ENCODE peak calls at places on chromosomes 2 and 18, in four cellular contexts. X is IMR-90, K is GM12878, G is K562. O is an unnamed sample.

GRCh38 chr18:61655630-61656029 is 237.2 kb downstream of the RNF152 start:
- DNase-seq in X (no peak), K (no peak), G (no peak), O (peak; percentile 59)

GRCh38 chr2:7209776-7210555 is 292.8 kb downstream of the RNF144A start:
- DNase-seq in X (peak; percentile 4), K (no peak), G (no peak), O (no peak)

GRCh38 chr18:21820035-21820810 is 79.6 kb downstream of the MIB1 start:
- DNase-seq in X (peak; percentile 33), K (no peak), G (peak; percentile 13), O (peak; percentile 42)

GRCh38 chr2:68086166-68086565 is 23.4 kb upstream of the C1D start:
- DNase-seq in X (no peak), K (no peak), G (no peak), O (no peak)

GRCh38 chr18:74529811-74530583 is 4.3 kb upstream of the CNDP1 start:
- DNase-seq in X (no peak), K (no peak), G (no peak), O (no peak)

GRCh38 chr2:20457027-20457426 is 10.2 kb downstream of the RHOB start:
- DNase-seq in X (peak; percentile 65), K (no peak), G (no peak), O (peak; percentile 30)

GRCh38 chr18:8898990-8899389 is 193.6 kb downstream of the MTCL1 start:
- DNase-seq in X (no peak), K (no peak), G (no peak), O (no peak)

GRCh38 chr2:86221066-86221684 is 21.9 kb downstream of the MRPL35 start:
- DNase-seq in X (peak; percentile 45), K (no peak), G (peak; percentile 81), O (peak; percentile 68)

GRCh38 chr2:130836501-130837174 is at the start of gene ARHGEF4:
- DNase-seq in X (no peak), K (no peak), G (peak; percentile 41), O (no peak)

GRCh38 chr2:141554810-141555209 is 576.0 kb downstream of the LRP1B start:
- DNase-seq in X (peak; percentile 55), K (no peak), G (peak; percentile 13), O (peak; percentile 38)

GRCh38 chr2:202574541-202574940 is 60.2 kb upstream of the FAM117B start:
- DNase-seq in X (peak; percentile 10), K (no peak), G (no peak), O (no peak)

GRCh38 chr18:9091066-9091476 is 11.4 kb upstream of the NDUFV2 start:
- DNase-seq in X (no peak), K (no peak), G (no peak), O (no peak)

GRCh38 chr2:10441966-10442365 is 6.2 kb downstream of the ODC1 start:
- DNase-seq in X (no peak), K (no peak), G (no peak), O (no peak)

GRCh38 chr2:25378731-25379490 is 37.2 kb upstream of the DNMT3A start:
- DNase-seq in X (no peak), K (no peak), G (no peak), O (no peak)

DNA sequence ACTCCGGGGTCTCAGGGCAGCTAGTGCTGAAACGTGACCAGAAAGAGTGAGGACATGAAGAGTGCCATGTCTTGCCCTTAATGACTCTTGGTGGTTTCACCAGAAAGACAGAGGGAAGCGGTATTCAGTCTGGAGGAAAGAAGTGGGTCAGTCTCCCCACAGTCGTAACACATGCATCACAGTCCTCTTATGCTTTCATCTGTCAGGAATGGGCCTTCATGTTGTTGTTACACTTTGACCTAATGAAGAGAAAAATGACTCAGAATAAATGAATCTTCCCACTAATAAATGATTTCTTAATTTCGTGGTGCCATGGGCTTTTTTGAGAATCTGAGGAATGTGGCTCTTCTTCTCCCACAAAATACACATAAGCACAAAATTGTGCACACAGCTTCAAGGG is 103.2 kb downstream of the SLC8A1 start:
- DNase-seq in X (peak; percentile 88), K (no peak), G (no peak), O (no peak)
- TF ChIP-seq FOS in X (peak; percentile 66), K (no peak), G (no peak), O (no peak)

GRCh38 chr2:15334650-15335326 is 226.3 kb downstream of the NBAS start:
- DNase-seq in X (peak; percentile 57), K (no peak), G (no peak), O (no peak)
- TF ChIP-seq CTCF in X (no peak), K (no peak), G (no peak), O (no peak)

GRCh38 chr2:61512768-61513398 is 25.3 kb downstream of the XPO1 start:
- DNase-seq in X (no peak), K (no peak), G (no peak), O (no peak)
- H4K20me1 ChIP-seq in X (peaks cover 66% of the 10 kb centered on the region), K (no peaks in the 10 kb centered on the region), G (peaks cover 19% of the 10 kb centered on the region), O (no peaks in the 10 kb centered on the region)

GRCh38 chr2:184556639-184557038 is 41.7 kb upstream of the ZNF804A start:
- DNase-seq in X (no peak), K (no peak), G (no peak), O (no peak)

GRCh38 chr2:184558713-184559464 is 39.4 kb upstream of the ZNF804A start:
- DNase-seq in X (no peak), K (no peak), G (no peak), O (no peak)

GRCh38 chr2:184554736-184555135 is 43.6 kb upstream of the ZNF804A start:
- DNase-seq in X (peak; percentile 10), K (no peak), G (no peak), O (no peak)

GRCh38 chr2:184551631-184552030 is 46.7 kb upstream of the ZNF804A start:
- DNase-seq in X (no peak), K (no peak), G (no peak), O (no peak)

DNA sequence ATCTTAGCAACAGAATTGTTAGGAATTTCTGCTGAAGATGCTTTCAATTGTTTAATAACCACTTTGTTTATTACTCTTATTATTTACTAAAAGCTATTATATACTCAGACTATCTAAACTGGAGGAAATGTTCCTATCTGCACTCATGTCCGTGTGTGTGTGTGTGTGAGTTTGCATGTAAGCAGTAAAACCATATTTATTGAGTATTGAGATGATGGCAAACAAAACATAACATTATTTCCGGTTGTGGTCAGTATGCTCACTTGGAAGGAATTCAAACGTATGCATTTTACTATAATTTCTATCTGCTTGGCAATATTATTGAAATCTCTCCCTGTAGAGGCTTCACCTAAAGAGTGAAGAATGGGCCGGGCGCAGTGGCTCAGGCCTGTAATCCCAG is 43.0 kb upstream of the ZNF804A start:
- DNase-seq in X (no peak), K (no peak), G (no peak), O (no peak)
- TF ChIP-seq FOS in X (no peak), K (no peak), G (no peak), O (no peak)

GRCh38 chr2:47167149-47167548 is 12.0 kb upstream of the STPG4 start:
- DNase-seq in X (no peak), K (no peak), G (no peak), O (no peak)
- TF ChIP-seq CTCF in X (no peak), K (no peak), G (no peak), O (no peak)

GRCh38 chr2:241340621-241341163 is 15.4 kb upstream of the FARP2 start:
- DNase-seq in X (no peak), K (no peak), G (no peak), O (no peak)
- H4K20me1 ChIP-seq in X (peaks cover 42% of the 10 kb centered on the region), K (peaks cover 2% of the 10 kb centered on the region), G (no peaks in the 10 kb centered on the region), O (peaks cover 2% of the 10 kb centered on the region)